ENCODE peak calls at places on chromosome 4, in eight cellular contexts. A, T, K, U, C, G, V and L are unnamed samples.

GRCh38 chr4:6308890-6309643 is 39.4 kb downstream of the WFS1 start:
- DNase-seq in C (no peak), V (no peak), K (no peak), T (no peak), A (no peak), G (no peak), U (peak; percentile 76), L (no peak)

GRCh38 chr4:37535872-37536271 is 150.3 kb downstream of the RELL1 start:
- DNase-seq in K (no peak), C (no peak), A (no peak), T (no peak), V (no peak), U (no peak), G (no peak), L (no peak)

GRCh38 chr4:73573794-73574528 is 46.3 kb downstream of the RASSF6 start:
- DNase-seq in A (peak; percentile 58), K (peak; percentile 16), V (peak; percentile 7), C (peak; percentile 86), G (peak; percentile 66), T (peak; percentile 64), U (peak; percentile 54), L (no peak)

GRCh38 chr4:59553739-59554126 is 1646.4 kb upstream of the ADGRL3 start:
- DNase-seq in C (no peak), T (no peak), G (no peak), A (no peak), U (no peak), V (peak; percentile 10), K (no peak), L (no peak)

GRCh38 chr4:42104521-42104920 is 47.9 kb downstream of the BEND4 start:
- DNase-seq in U (no peak), K (no peak), T (no peak), A (no peak), C (no peak), V (no peak), G (no peak), L (no peak)

GRCh38 chr4:163755013-163755412 is 260.5 kb downstream of the TMA16 start:
- DNase-seq in K (no peak), U (no peak), G (no peak), C (no peak), A (no peak), T (no peak), V (no peak), L (no peak)

GRCh38 chr4:121706595-121707021 is 9.8 kb upstream of the ANXA5 start:
- DNase-seq in V (no peak), G (no peak), T (no peak), A (no peak), C (no peak), U (no peak), K (no peak), L (no peak)

GRCh38 chr4:90845777-90846176 is 718.6 kb downstream of the CCSER1 start:
- DNase-seq in U (no peak), V (no peak), C (no peak), K (no peak), A (no peak), G (no peak), T (no peak), L (no peak)

GRCh38 chr4:111937368-111937767 is 207.9 kb upstream of the FAM241A start:
- DNase-seq in A (no peak), U (no peak), V (peak; percentile 6), C (no peak), K (no peak), T (no peak), G (no peak), L (no peak)

GRCh38 chr4:95701500-95701899 is 138.4 kb upstream of the PDHA2 start:
- DNase-seq in U (no peak), K (peak; percentile 59), T (no peak), A (no peak), V (no peak), C (no peak), G (no peak), L (no peak)

GRCh38 chr4:54400802-54401201 is 171.7 kb downstream of the PDGFRA start:
- DNase-seq in V (no peak), A (no peak), C (no peak), G (no peak), T (peak; percentile 30), K (no peak), U (no peak), L (no peak)

GRCh38 chr4:94536649-94537464 is 85.1 kb downstream of the PDLIM5 start:
- DNase-seq in U (no peak), V (no peak), K (no peak), T (no peak), C (no peak), A (no peak), G (no peak), L (no peak)

GRCh38 chr4:89307446-89308160 is at the start of gene GPRIN3:
- DNase-seq in C (peak; percentile 60), A (peak; percentile 71), K (peak; percentile 16), T (peak; percentile 64), U (peak; percentile 76), V (no peak), G (peak; percentile 66), L (no peak)

GRCh38 chr4:1472911-1473518 is 66.8 kb upstream of the NKX1-1 start:
- DNase-seq in U (peak; percentile 25), T (no peak), V (no peak), A (peak; percentile 46), K (no peak), G (no peak), C (no peak), L (no peak)

GRCh38 chr4:41426523-41426922 is 111.4 kb upstream of the LIMCH1 start:
- DNase-seq in A (no peak), K (no peak), G (no peak), T (no peak), C (no peak), U (no peak), V (no peak), L (no peak)

GRCh38 chr4:3387154-3387942 is 54.4 kb upstream of the HGFAC start:
- DNase-seq in C (no peak), K (no peak), T (no peak), V (no peak), A (no peak), U (no peak), G (no peak), L (no peak)

GRCh38 chr4:3384391-3384770 is 57.4 kb upstream of the HGFAC start:
- DNase-seq in U (no peak), A (no peak), T (no peak), K (no peak), G (no peak), V (no peak), C (peak; percentile 44), L (no peak)

GRCh38 chr4:3386486-3386885 is 55.3 kb upstream of the HGFAC start:
- DNase-seq in G (no peak), K (no peak), T (no peak), C (no peak), V (no peak), A (no peak), U (no peak), L (no peak)

GRCh38 chr4:3385719-3386440 is 55.9 kb upstream of the HGFAC start:
- DNase-seq in K (no peak), V (no peak), G (no peak), U (no peak), A (no peak), C (no peak), T (no peak), L (no peak)

GRCh38 chr4:3384771-3385701 is 56.7 kb upstream of the HGFAC start:
- DNase-seq in V (no peak), C (peak; percentile 57), T (peak; percentile 71), A (no peak), K (no peak), G (peak; percentile 41), U (peak; percentile 36), L (peak; percentile 44)
- H3K4me1 ChIP-seq in V (no peaks in the 10 kb centered on the region), C (peaks cover 23% of the 10 kb centered on the region), T (peaks cover 33% of the 10 kb centered on the region), A (peaks cover 60% of the 10 kb centered on the region), K (no peaks in the 10 kb centered on the region), G (peaks cover 14% of the 10 kb centered on the region), U (peaks cover 8% of the 10 kb centered on the region), L (peaks cover 17% of the 10 kb centered on the region)

GRCh38 chr4:38563703-38564490 is 100.1 kb upstream of the KLF3 start:
- DNase-seq in G (no peak), V (no peak), T (no peak), C (no peak), K (no peak), U (no peak), A (no peak), L (no peak)

GRCh38 chr4:38560763-38561558 is 103.0 kb upstream of the KLF3 start:
- DNase-seq in U (no peak), K (no peak), V (no peak), A (no peak), G (no peak), C (no peak), T (no peak), L (no peak)

GRCh38 chr4:38560340-38560739 is 103.7 kb upstream of the KLF3 start:
- DNase-seq in V (no peak), G (no peak), U (no peak), A (no peak), T (no peak), C (no peak), K (no peak), L (no peak)

GRCh38 chr4:38565271-38566199 is 98.5 kb upstream of the KLF3 start:
- DNase-seq in K (no peak), V (no peak), T (peak; percentile 30), A (peak; percentile 62), C (peak; percentile 30), U (no peak), G (peak; percentile 25), L (no peak)

GRCh38 chr4:38562751-38563198 is 101.2 kb upstream of the KLF3 start:
- DNase-seq in A (peak; percentile 75), V (no peak), K (peak; percentile 28), G (peak; percentile 33), T (peak; percentile 52), C (peak; percentile 12), U (no peak), L (peak; percentile 7)
- H3K27ac ChIP-seq in A (no peak overlapping the region), V (no peak overlapping the region), K (no peak overlapping the region), G (no peak overlapping the region), T (peak overlapping the region; percentile 54), C (no peak overlapping the region), U (no peak overlapping the region), L (no peak overlapping the region)

GRCh38 chr4:48341776-48342558 is 638 bp downstream of the SLAIN2 start:
- DNase-seq in K (peak; percentile 39), V (no peak), U (peak; percentile 74), C (peak; percentile 57), T (peak; percentile 45), A (peak; percentile 82), G (peak; percentile 58), L (peak; percentile 42)
- TF ChIP-seq POLR2A in K (no peak), V (peak; percentile 15), U (no peak), C (no peak), T (no peak), A (no peak), G (peak; percentile 17), L (no peak)

DNA sequence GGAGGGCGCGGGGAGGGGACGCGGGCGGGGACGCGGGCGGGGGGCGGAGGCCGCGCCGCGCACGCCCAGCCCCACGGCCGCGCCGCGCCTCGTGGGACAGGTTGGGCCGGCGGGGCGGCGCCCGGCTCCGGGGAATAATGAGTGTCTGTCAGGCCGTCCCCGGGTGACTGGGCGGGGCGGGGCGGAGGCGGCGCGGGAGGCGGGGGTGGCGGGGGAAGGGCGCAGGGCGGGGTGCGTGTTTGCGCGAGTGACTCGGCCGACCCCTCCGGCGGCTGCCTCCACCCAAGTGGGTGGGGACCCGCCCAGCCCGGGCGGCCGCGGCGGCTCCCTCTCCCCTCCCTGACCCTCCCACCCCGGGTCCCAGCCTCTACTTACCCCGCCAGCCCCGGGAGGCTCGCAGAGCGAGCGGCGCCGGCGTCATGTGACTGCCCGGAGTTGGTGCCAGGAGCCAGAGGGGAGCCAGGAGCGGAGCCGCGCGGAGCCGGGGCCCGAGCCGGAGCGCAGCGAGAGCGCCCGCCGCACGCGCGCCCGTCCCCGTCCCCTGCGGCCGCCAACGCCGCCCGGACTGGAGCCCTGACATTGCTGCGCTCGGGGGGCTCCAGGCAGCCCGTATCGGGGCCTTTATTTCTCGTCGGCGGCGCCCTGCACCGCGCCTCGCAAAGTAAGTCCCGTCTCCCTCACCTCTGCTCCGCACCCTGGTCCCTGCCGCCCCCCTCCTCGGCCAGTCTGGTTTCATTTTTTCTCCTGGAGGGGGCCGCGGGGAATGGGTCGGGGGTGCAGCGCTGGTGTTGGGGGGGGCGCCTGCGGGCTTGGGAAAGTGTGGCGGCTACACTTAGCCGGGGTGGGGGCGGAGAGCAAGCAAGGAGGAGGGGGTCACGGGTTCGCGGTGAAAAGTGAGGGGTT is at the start of gene KLF3:
- DNase-seq in T (peak; percentile 96), A (peak; percentile 96), U (peak; percentile 95), V (peak; percentile 63), G (peak; percentile 96), C (peak; percentile 95), K (peak; percentile 93), L (peak; percentile 92)
- H3K4me1 ChIP-seq in T (peaks cover 22% of the 10 kb centered on the region), A (peaks cover 25% of the 10 kb centered on the region), U (no peaks in the 10 kb centered on the region), V (peaks cover 22% of the 10 kb centered on the region), G (peaks cover 39% of the 10 kb centered on the region), C (peaks cover 27% of the 10 kb centered on the region), K (no peaks in the 10 kb centered on the region), L (peaks cover 44% of the 10 kb centered on the region)